ENCODE peak calls at places on chromosome 1, in eight cellular contexts. R, F, T, I, L, K, O and B are unnamed samples.
A peak's percentile ranks its signal among the peaks of the same experiment; 100 is the strongest.

GRCh38 chr1:12181568-12181967 is 14.8 kb downstream of the TNFRSF1B start:
- DNase-seq in R (no peak), F (no peak), T (no peak), I (no peak), L (no peak), K (no peak), O (no peak), B (peak; percentile 76)

GRCh38 chr1:210232524-210233215 is at the start of gene SERTAD4:
- DNase-seq in R (no peak), F (peak; percentile 67), T (peak; percentile 54), I (no peak), L (no peak), K (peak; percentile 81), O (peak; percentile 40), B (no peak)

GRCh38 chr1:41664861-41665640 is 180.6 kb upstream of the EDN2 start:
- DNase-seq in R (no peak), F (no peak), T (no peak), I (no peak), L (no peak), K (no peak), O (no peak), B (no peak)

GRCh38 chr1:22969224-22969829 is 3.3 kb downstream of the LACTBL1 start:
- DNase-seq in R (peak; percentile 77), F (no peak), T (peak; percentile 60), I (no peak), L (no peak), K (no peak), O (peak; percentile 30), B (no peak)

GRCh38 chr1:29253180-29253579 is 16.9 kb downstream of the PTPRU start:
- DNase-seq in R (no peak), F (no peak), T (no peak), I (no peak), L (no peak), K (no peak), O (no peak), B (no peak)

GRCh38 chr1:230087034-230087721 is 20.1 kb downstream of the GALNT2 start:
- DNase-seq in R (no peak), F (no peak), T (no peak), I (no peak), L (no peak), K (no peak), O (no peak), B (no peak)

GRCh38 chr1:164272156-164272555 is 286.8 kb upstream of the PBX1 start:
- DNase-seq in R (no peak), F (no peak), T (no peak), I (no peak), L (no peak), K (peak; percentile 35), O (no peak), B (no peak)

GRCh38 chr1:53561488-53562115 is 102.4 kb downstream of the DMRTB1 start:
- DNase-seq in R (no peak), F (no peak), T (no peak), I (no peak), L (no peak), K (no peak), O (no peak), B (peak; percentile 48)

GRCh38 chr1:222627232-222627631 is 9.3 kb downstream of the MIA3 start:
- DNase-seq in R (no peak), F (no peak), T (no peak), I (no peak), L (no peak), K (no peak), O (no peak), B (no peak)

GRCh38 chr1:81414417-81415087 is 386.2 kb upstream of the ADGRL2 start:
- DNase-seq in R (no peak), F (peak; percentile 85), T (peak; percentile 89), I (no peak), L (no peak), K (no peak), O (peak; percentile 82), B (no peak)

GRCh38 chr1:17348593-17349234 is 23.3 kb upstream of the PADI6 start:
- DNase-seq in R (no peak), F (no peak), T (no peak), I (no peak), L (no peak), K (no peak), O (no peak), B (no peak)

GRCh38 chr1:25626018-25626417 is 9.4 kb downstream of the MAN1C1 start:
- DNase-seq in R (no peak), F (no peak), T (no peak), I (no peak), L (no peak), K (no peak), O (no peak), B (no peak)